ENCODE peak calls at places on chromosome 21, in seven cellular contexts. H is BJ; Z is stimulated activated CD4-positive, alpha-beta T cell treated with anti-CD3 and anti-CD28 coated beads, Interleukin-15, amount 100 ng/mL, for 1 hour; M is NCI-H146; X is immature natural killer cell; V is naive B cell; C is effector CD4-positive, alpha-beta T cell. K is an unnamed sample.

GRCh38 chr21:28516011-28516410 is 476.7 kb downstream of the LTN1 start:
- DNase-seq in Z (no peak), M (no peak), X (no peak), H (no peak), C (no peak), V (no peak), K (no peak)

GRCh38 chr21:15094706-15095105 is 29.9 kb upstream of the NRIP1 start:
- DNase-seq in X (no peak), Z (no peak), V (no peak), C (no peak), M (no peak), H (no peak), K (no peak)

GRCh38 chr21:44013380-44014088 is 1.4 kb downstream of the TRAPPC10 start:
- DNase-seq in H (no peak), V (peak), Z (no peak), M (no peak), C (peak), X (peak), K (no peak)

GRCh38 chr21:42466700-42467612 is 29.1 kb downstream of the RSPH1 start:
- DNase-seq in M (peak), X (peak), V (no peak), C (no peak), Z (no peak), H (no peak), K (peak)

GRCh38 chr21:35801388-35801787 is 258.9 kb downstream of the SETD4 start:
- DNase-seq in V (no peak), H (no peak), M (peak), Z (no peak), X (no peak), C (no peak), K (no peak)

GRCh38 chr21:21860888-21861287 is 862.7 kb downstream of the NCAM2 start:
- DNase-seq in H (no peak), M (no peak), X (no peak), V (no peak), C (no peak), Z (no peak), K (no peak)

GRCh38 chr21:32070693-32071330 is 198.0 kb downstream of the HUNK start:
- DNase-seq in V (no peak), X (no peak), C (no peak), M (no peak), H (no peak), Z (no peak), K (no peak)

GRCh38 chr21:15495965-15496364 is 233.8 kb upstream of the USP25 start:
- DNase-seq in M (no peak), V (no peak), H (no peak), Z (no peak), X (no peak), C (no peak), K (peak)

GRCh38 chr21:45029968-45030636 is 44.3 kb upstream of the ADARB1 start:
- DNase-seq in V (no peak), H (no peak), X (no peak), Z (no peak), M (peak), C (no peak), K (no peak)

GRCh38 chr21:27823652-27824201 is 856.8 kb upstream of the ADAMTS5 start:
- DNase-seq in V (no peak), H (no peak), C (no peak), X (no peak), M (no peak), Z (no peak), K (no peak)

GRCh38 chr21:38766987-38767722 is 38.6 kb upstream of the ETS2 start:
- DNase-seq in M (peak), Z (peak), C (peak), H (no peak), V (peak), X (peak), K (no peak)

GRCh38 chr21:42461881-42462877 is 33.8 kb downstream of the RSPH1 start:
- DNase-seq in M (peak), C (no peak), H (no peak), V (no peak), X (no peak), Z (no peak), K (no peak)

GRCh38 chr21:18142639-18143038 is 102.0 kb upstream of the CHODL start:
- DNase-seq in X (no peak), Z (no peak), V (no peak), C (no peak), H (no peak), M (no peak), K (no peak)

GRCh38 chr21:16088121-16088520 is 358.3 kb downstream of the USP25 start:
- DNase-seq in V (no peak), H (no peak), M (no peak), X (no peak), C (no peak), Z (no peak), K (no peak)

GRCh38 chr21:44006017-44006624 is 6.0 kb upstream of the TRAPPC10 start:
- DNase-seq in X (no peak), H (peak), C (no peak), Z (no peak), M (no peak), V (no peak), K (peak)

K was measured in brain microvascular endothelial cell.